ENCODE peak calls at places on chromosome 13, in six cellular contexts. One of them, this sample, is unnamed. For H3K4me1, the result is how much of the 10 kb centered on the place peaks cover.

GRCh38 chr13:39481493-39481892 is 121.5 kb downstream of the LHFPL6 start:
- DNase-seq in H1: no peak
- DNase-seq in colonic mucosa: no peak
- DNase-seq in mesenchymal stem cell: no peak
- DNase-seq in heart left ventricle: peak
- DNase-seq in SJSA1: no peak
- DNase-seq in this sample: no peak

GRCh38 chr13:24338721-24339120 is 29.3 kb downstream of the C1QTNF9 start:
- DNase-seq in H1: no peak
- DNase-seq in colonic mucosa: no peak
- DNase-seq in mesenchymal stem cell: no peak
- DNase-seq in heart left ventricle: no peak
- DNase-seq in SJSA1: no peak
- DNase-seq in this sample: no peak

GRCh38 chr13:30849611-30850010 is 56.5 kb upstream of the MEDAG start:
- DNase-seq in H1: no peak
- DNase-seq in colonic mucosa: no peak
- DNase-seq in mesenchymal stem cell: no peak
- DNase-seq in heart left ventricle: no peak
- DNase-seq in SJSA1: no peak
- DNase-seq in this sample: no peak

GRCh38 chr13:23558675-23559536 is 11.3 kb upstream of the TNFRSF19 start:
- DNase-seq in H1: no peak
- DNase-seq in colonic mucosa: no peak
- DNase-seq in mesenchymal stem cell: peak
- DNase-seq in heart left ventricle: peak
- DNase-seq in SJSA1: peak
- DNase-seq in this sample: peak

GRCh38 chr13:20882206-20882605 is 20.3 kb downstream of the XPO4 start:
- DNase-seq in H1: no peak
- DNase-seq in colonic mucosa: no peak
- DNase-seq in mesenchymal stem cell: no peak
- DNase-seq in heart left ventricle: no peak
- DNase-seq in SJSA1: no peak
- DNase-seq in this sample: no peak

GRCh38 chr13:49082653-49083536 is 107.2 kb downstream of the FNDC3A start:
- DNase-seq in H1: no peak
- DNase-seq in colonic mucosa: no peak
- DNase-seq in mesenchymal stem cell: peak
- DNase-seq in heart left ventricle: no peak
- DNase-seq in SJSA1: peak
- DNase-seq in this sample: no peak

GRCh38 chr13:27018882-27019281 is 152.7 kb downstream of the USP12 start:
- DNase-seq in H1: no peak
- DNase-seq in colonic mucosa: no peak
- DNase-seq in mesenchymal stem cell: no peak
- DNase-seq in heart left ventricle: no peak
- DNase-seq in SJSA1: no peak
- DNase-seq in this sample: no peak

GRCh38 chr13:21060063-21060826 is 1.1 kb downstream of the LATS2 start:
- DNase-seq in H1: no peak
- DNase-seq in colonic mucosa: peak
- DNase-seq in mesenchymal stem cell: peak
- DNase-seq in heart left ventricle: peak
- DNase-seq in SJSA1: peak
- DNase-seq in this sample: peak

GRCh38 chr13:30125422-30126073 is 181.8 kb downstream of the KATNAL1 start:
- DNase-seq in H1: no peak
- DNase-seq in colonic mucosa: no peak
- DNase-seq in mesenchymal stem cell: peak
- DNase-seq in heart left ventricle: no peak
- DNase-seq in SJSA1: peak
- DNase-seq in this sample: peak

GRCh38 chr13:103187621-103188020 is 121.4 kb upstream of the SLC10A2 start:
- DNase-seq in H1: no peak
- DNase-seq in colonic mucosa: no peak
- DNase-seq in mesenchymal stem cell: peak
- DNase-seq in heart left ventricle: no peak
- DNase-seq in SJSA1: no peak
- DNase-seq in this sample: peak

GRCh38 chr13:40622246-40622645 is 44.2 kb downstream of the FOXO1 start:
- DNase-seq in H1: no peak
- DNase-seq in colonic mucosa: no peak
- DNase-seq in mesenchymal stem cell: no peak
- DNase-seq in heart left ventricle: no peak
- DNase-seq in SJSA1: no peak
- DNase-seq in this sample: no peak

GRCh38 chr13:26557393-26558073 is at the start of gene WASF3:
- DNase-seq in H1: peak
- DNase-seq in colonic mucosa: peak
- DNase-seq in mesenchymal stem cell: peak
- DNase-seq in heart left ventricle: peak
- DNase-seq in SJSA1: peak
- DNase-seq in this sample: peak

GRCh38 chr13:71712988-71713653 is 153.9 kb downstream of the DACH1 start:
- DNase-seq in H1: peak
- DNase-seq in colonic mucosa: no peak
- DNase-seq in mesenchymal stem cell: peak
- DNase-seq in heart left ventricle: no peak
- DNase-seq in SJSA1: no peak
- DNase-seq in this sample: peak

GRCh38 chr13:48221301-48222190 is 11.5 kb upstream of the ITM2B start:
- DNase-seq in H1: no peak
- DNase-seq in colonic mucosa: no peak
- DNase-seq in mesenchymal stem cell: peak
- DNase-seq in heart left ventricle: peak
- DNase-seq in SJSA1: peak
- DNase-seq in this sample: no peak

GRCh38 chr13:68888832-68889231 is 1218.8 kb upstream of the ATXN8OS start:
- DNase-seq in H1: no peak
- DNase-seq in colonic mucosa: no peak
- DNase-seq in mesenchymal stem cell: no peak
- DNase-seq in heart left ventricle: no peak
- DNase-seq in SJSA1: no peak
- DNase-seq in this sample: no peak

GRCh38 chr13:47415048-47415447 is 518.2 kb upstream of the HTR2A start:
- DNase-seq in H1: no peak
- DNase-seq in colonic mucosa: no peak
- DNase-seq in mesenchymal stem cell: peak
- DNase-seq in heart left ventricle: no peak
- DNase-seq in SJSA1: no peak
- DNase-seq in this sample: no peak

GRCh38 chr13:30108216-30108912 is 199.0 kb downstream of the KATNAL1 start:
- DNase-seq in H1: no peak
- DNase-seq in colonic mucosa: no peak
- DNase-seq in mesenchymal stem cell: no peak
- DNase-seq in heart left ventricle: no peak
- DNase-seq in SJSA1: peak
- DNase-seq in this sample: no peak

GRCh38 chr13:111952814-111953213 is 114.1 kb upstream of the SOX1 start:
- DNase-seq in H1: no peak
- DNase-seq in colonic mucosa: no peak
- DNase-seq in mesenchymal stem cell: no peak
- DNase-seq in heart left ventricle: no peak
- DNase-seq in SJSA1: no peak
- DNase-seq in this sample: no peak

GRCh38 chr13:25286308-25286968 is 850 bp downstream of the MTMR6 start:
- DNase-seq in H1: no peak
- DNase-seq in colonic mucosa: peak
- DNase-seq in mesenchymal stem cell: peak
- DNase-seq in heart left ventricle: peak
- DNase-seq in SJSA1: peak
- DNase-seq in this sample: peak

GRCh38 chr13:20703785-20704458 is 423 bp downstream of the IL17D start:
- DNase-seq in H1: no peak
- DNase-seq in colonic mucosa: peak
- DNase-seq in mesenchymal stem cell: peak
- DNase-seq in heart left ventricle: peak
- DNase-seq in SJSA1: peak
- DNase-seq in this sample: peak

GRCh38 chr13:111911754-111912452 is 155.0 kb upstream of the SOX1 start:
- DNase-seq in H1: no peak
- DNase-seq in colonic mucosa: peak
- DNase-seq in mesenchymal stem cell: no peak
- DNase-seq in heart left ventricle: no peak
- DNase-seq in SJSA1: no peak
- DNase-seq in this sample: peak

GRCh38 chr13:45055902-45056648 is 64.2 kb upstream of the GTF2F2 start:
- DNase-seq in H1: no peak
- DNase-seq in colonic mucosa: peak
- DNase-seq in mesenchymal stem cell: no peak
- DNase-seq in heart left ventricle: no peak
- DNase-seq in SJSA1: peak
- DNase-seq in this sample: no peak

GRCh38 chr13:78138756-78139155 is 220.1 kb upstream of the EDNRB start:
- DNase-seq in H1: no peak
- DNase-seq in colonic mucosa: no peak
- DNase-seq in mesenchymal stem cell: no peak
- DNase-seq in heart left ventricle: no peak
- DNase-seq in SJSA1: no peak
- DNase-seq in this sample: peak

GRCh38 chr13:40982772-40983171 is 36.3 kb downstream of the ELF1 start:
- DNase-seq in H1: no peak
- DNase-seq in colonic mucosa: peak
- DNase-seq in mesenchymal stem cell: peak
- DNase-seq in heart left ventricle: peak
- DNase-seq in SJSA1: no peak
- DNase-seq in this sample: peak

GRCh38 chr13:73720216-73720840 is 413.9 kb downstream of the KLF12 start:
- DNase-seq in H1: no peak
- DNase-seq in colonic mucosa: no peak
- DNase-seq in mesenchymal stem cell: no peak
- DNase-seq in heart left ventricle: no peak
- DNase-seq in SJSA1: no peak
- DNase-seq in this sample: no peak

GRCh38 chr13:112708560-112709240 is 18.9 kb downstream of the ATP11A start:
- DNase-seq in H1: no peak
- DNase-seq in colonic mucosa: no peak
- DNase-seq in mesenchymal stem cell: no peak
- DNase-seq in heart left ventricle: peak
- DNase-seq in SJSA1: no peak
- DNase-seq in this sample: no peak

GRCh38 chr13:102276479-102276878 is 125.4 kb downstream of the FGF14 start:
- DNase-seq in H1: no peak
- DNase-seq in colonic mucosa: no peak
- DNase-seq in mesenchymal stem cell: peak
- DNase-seq in heart left ventricle: no peak
- DNase-seq in SJSA1: no peak
- DNase-seq in this sample: no peak

GRCh38 chr13:73428137-73428536 is 369.3 kb downstream of the KLF5 start:
- DNase-seq in H1: no peak
- DNase-seq in colonic mucosa: no peak
- DNase-seq in mesenchymal stem cell: peak
- DNase-seq in heart left ventricle: no peak
- DNase-seq in SJSA1: no peak
- DNase-seq in this sample: peak

GRCh38 chr13:53405616-53406015 is 377.0 kb downstream of the OLFM4 start:
- DNase-seq in H1: peak
- DNase-seq in colonic mucosa: no peak
- DNase-seq in mesenchymal stem cell: no peak
- DNase-seq in heart left ventricle: no peak
- DNase-seq in SJSA1: no peak
- DNase-seq in this sample: peak

GRCh38 chr13:42969558-42970172 is 22.4 kb downstream of the EPSTI1 start:
- DNase-seq in H1: no peak
- DNase-seq in colonic mucosa: peak
- DNase-seq in mesenchymal stem cell: peak
- DNase-seq in heart left ventricle: peak
- DNase-seq in SJSA1: peak
- DNase-seq in this sample: peak
- H3K4me3 ChIP-seq in H1: no peak
- H3K4me3 ChIP-seq in colonic mucosa: no peak
- H3K4me3 ChIP-seq in mesenchymal stem cell: no peak
- H3K4me3 ChIP-seq in heart left ventricle: no peak
- H3K4me3 ChIP-seq in SJSA1: no peak
- H3K4me3 ChIP-seq in this sample: no peak

GRCh38 chr13:105799155-105799554 is 736.3 kb downstream of the EFNB2 start:
- DNase-seq in H1: no peak
- DNase-seq in colonic mucosa: no peak
- DNase-seq in mesenchymal stem cell: no peak
- DNase-seq in heart left ventricle: no peak
- DNase-seq in SJSA1: no peak
- DNase-seq in this sample: no peak
- H3K4me1 ChIP-seq in H1: under half
- H3K4me1 ChIP-seq in colonic mucosa: under half
- H3K4me1 ChIP-seq in mesenchymal stem cell: under half
- H3K4me1 ChIP-seq in heart left ventricle: under half
- H3K4me1 ChIP-seq in SJSA1: under half
- H3K4me1 ChIP-seq in this sample: under half

GRCh38 chr13:113820813-113821651 is 42.8 kb downstream of the GAS6 start:
- DNase-seq in H1: no peak
- DNase-seq in colonic mucosa: no peak
- DNase-seq in mesenchymal stem cell: peak
- DNase-seq in heart left ventricle: peak
- DNase-seq in SJSA1: peak
- DNase-seq in this sample: peak
- H3K4me3 ChIP-seq in H1: no peak
- H3K4me3 ChIP-seq in colonic mucosa: no peak
- H3K4me3 ChIP-seq in mesenchymal stem cell: no peak
- H3K4me3 ChIP-seq in heart left ventricle: peak
- H3K4me3 ChIP-seq in SJSA1: peak
- H3K4me3 ChIP-seq in this sample: no peak

DNA sequence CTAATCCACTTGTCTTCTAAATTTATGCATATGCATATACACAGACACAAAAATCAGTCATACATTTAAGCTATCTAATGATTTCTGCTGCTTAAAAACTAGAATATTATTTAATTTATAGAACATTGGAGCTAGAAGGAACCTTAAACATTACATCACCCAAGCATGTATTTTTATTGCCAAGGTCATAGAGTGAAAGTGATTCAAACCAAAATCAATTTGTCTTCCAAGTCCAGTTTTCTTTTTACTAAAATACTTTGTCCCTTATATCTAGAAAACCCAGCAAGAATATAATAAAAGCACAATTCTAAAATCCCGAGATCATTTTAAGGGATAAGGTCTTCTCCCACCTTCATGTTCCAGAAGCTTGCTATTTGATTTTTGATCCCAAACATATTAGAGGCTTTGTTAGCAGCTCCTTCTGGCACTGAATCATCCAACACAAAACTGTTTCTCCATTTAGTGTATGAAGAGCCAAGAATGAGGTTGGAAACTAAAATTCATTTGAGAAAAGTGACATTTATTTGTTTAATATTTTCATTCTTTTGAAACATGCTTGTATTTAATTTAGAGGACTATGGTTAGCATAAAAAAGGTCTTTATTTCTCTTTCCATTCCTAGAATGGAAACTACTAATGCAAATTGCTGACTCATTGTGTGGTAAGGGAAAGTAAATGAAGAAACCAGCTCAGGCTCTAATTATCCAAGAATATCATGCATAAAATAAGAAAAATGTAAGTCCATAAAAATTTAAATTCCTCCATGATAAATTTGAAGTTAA is 776.8 kb upstream of the SLITRK1 start:
- DNase-seq in H1: no peak
- DNase-seq in colonic mucosa: no peak
- DNase-seq in mesenchymal stem cell: no peak
- DNase-seq in heart left ventricle: no peak
- DNase-seq in SJSA1: no peak
- DNase-seq in this sample: no peak
- H3K4me1 ChIP-seq in H1: under half
- H3K4me1 ChIP-seq in colonic mucosa: under half
- H3K4me1 ChIP-seq in mesenchymal stem cell: under half
- H3K4me1 ChIP-seq in heart left ventricle: under half
- H3K4me1 ChIP-seq in SJSA1: under half
- H3K4me1 ChIP-seq in this sample: under half